ENCODE peak calls at places on chromosomes 12 and 14, in ten cellular contexts. One of them, this sample, is unnamed.
A peak's percentile ranks its signal among the peaks of the same experiment; 100 is the strongest.

GRCh38 chr12:97309921-97310320 is 152.7 kb upstream of the RMST start:
- DNase-seq in Jurkat, Clone E6-1: no peak
- DNase-seq in KG1: no peak
- DNase-seq in OCI-LY7: no peak
- DNase-seq in endothelial cell: no peak
- DNase-seq in naive B cell: no peak
- DNase-seq in HepG2: no peak
- DNase-seq in progenitor cell of endocrine pancreas: no peak
- DNase-seq in Caki2: no peak
- DNase-seq in HL-60: no peak
- DNase-seq in this sample: no peak

GRCh38 chr12:25590021-25590721 is 37.1 kb upstream of the LMNTD1 start:
- DNase-seq in HL-60: no peak
- DNase-seq in naive B cell: no peak
- DNase-seq in HepG2: no peak
- DNase-seq in OCI-LY7: no peak
- DNase-seq in progenitor cell of endocrine pancreas: no peak
- DNase-seq in endothelial cell: no peak
- DNase-seq in KG1: peak; percentile 31
- DNase-seq in Caki2: no peak
- DNase-seq in Jurkat, Clone E6-1: peak; percentile 75
- DNase-seq in this sample: no peak

GRCh38 chr12:93183940-93184663 is 193.6 kb upstream of the NUDT4 start:
- DNase-seq in HepG2: no peak
- DNase-seq in Jurkat, Clone E6-1: peak; percentile 42
- DNase-seq in naive B cell: peak; percentile 54
- DNase-seq in OCI-LY7: peak; percentile 70
- DNase-seq in KG1: peak; percentile 87
- DNase-seq in HL-60: peak; percentile 91
- DNase-seq in endothelial cell: no peak
- DNase-seq in Caki2: no peak
- DNase-seq in progenitor cell of endocrine pancreas: no peak
- DNase-seq in this sample: no peak

GRCh38 chr12:77152623-77153193 is 87.3 kb upstream of the E2F7 start:
- DNase-seq in OCI-LY7: no peak
- DNase-seq in KG1: no peak
- DNase-seq in Caki2: peak; percentile 9
- DNase-seq in HL-60: no peak
- DNase-seq in naive B cell: no peak
- DNase-seq in progenitor cell of endocrine pancreas: no peak
- DNase-seq in HepG2: peak; percentile 5
- DNase-seq in endothelial cell: no peak
- DNase-seq in Jurkat, Clone E6-1: peak; percentile 1
- DNase-seq in this sample: peak; percentile 5

GRCh38 chr12:462936-463705 is 3.4 kb downstream of the B4GALNT3 start:
- DNase-seq in OCI-LY7: no peak
- DNase-seq in KG1: no peak
- DNase-seq in Jurkat, Clone E6-1: no peak
- DNase-seq in HepG2: no peak
- DNase-seq in HL-60: no peak
- DNase-seq in naive B cell: no peak
- DNase-seq in progenitor cell of endocrine pancreas: no peak
- DNase-seq in endothelial cell: no peak
- DNase-seq in Caki2: no peak
- DNase-seq in this sample: no peak

GRCh38 chr14:58574623-58575022 is 63.1 kb upstream of the DACT1 start:
- DNase-seq in Caki2: no peak
- DNase-seq in progenitor cell of endocrine pancreas: no peak
- DNase-seq in endothelial cell: no peak
- DNase-seq in naive B cell: no peak
- DNase-seq in HL-60: no peak
- DNase-seq in OCI-LY7: no peak
- DNase-seq in HepG2: no peak
- DNase-seq in Jurkat, Clone E6-1: no peak
- DNase-seq in KG1: no peak
- DNase-seq in this sample: no peak

GRCh38 chr14:58815781-58816297 is 178.1 kb downstream of the DACT1 start:
- DNase-seq in KG1: no peak
- DNase-seq in HepG2: no peak
- DNase-seq in naive B cell: no peak
- DNase-seq in HL-60: no peak
- DNase-seq in OCI-LY7: no peak
- DNase-seq in endothelial cell: no peak
- DNase-seq in Caki2: no peak
- DNase-seq in progenitor cell of endocrine pancreas: no peak
- DNase-seq in Jurkat, Clone E6-1: no peak
- DNase-seq in this sample: no peak

GRCh38 chr12:20109667-20110066 is 258.7 kb upstream of the PDE3A start:
- DNase-seq in endothelial cell: no peak
- DNase-seq in progenitor cell of endocrine pancreas: no peak
- DNase-seq in OCI-LY7: no peak
- DNase-seq in Caki2: no peak
- DNase-seq in naive B cell: no peak
- DNase-seq in HL-60: no peak
- DNase-seq in HepG2: no peak
- DNase-seq in KG1: no peak
- DNase-seq in Jurkat, Clone E6-1: no peak
- DNase-seq in this sample: no peak

GRCh38 chr14:22095845-22096510 is 422.4 kb upstream of the OR4E1 start:
- DNase-seq in OCI-LY7: no peak
- DNase-seq in HepG2: peak; percentile 29
- DNase-seq in Caki2: no peak
- DNase-seq in progenitor cell of endocrine pancreas: no peak
- DNase-seq in KG1: peak; percentile 26
- DNase-seq in endothelial cell: no peak
- DNase-seq in HL-60: no peak
- DNase-seq in Jurkat, Clone E6-1: no peak
- DNase-seq in naive B cell: no peak
- DNase-seq in this sample: no peak

GRCh38 chr12:46946137-46946536 is 120.3 kb upstream of the SLC38A4 start:
- DNase-seq in HepG2: no peak
- DNase-seq in endothelial cell: no peak
- DNase-seq in progenitor cell of endocrine pancreas: no peak
- DNase-seq in Caki2: no peak
- DNase-seq in HL-60: no peak
- DNase-seq in KG1: no peak
- DNase-seq in naive B cell: no peak
- DNase-seq in OCI-LY7: no peak
- DNase-seq in Jurkat, Clone E6-1: no peak
- DNase-seq in this sample: no peak

GRCh38 chr12:31594681-31595080 is 3.7 kb upstream of the DENND5B start:
- DNase-seq in OCI-LY7: no peak
- DNase-seq in progenitor cell of endocrine pancreas: no peak
- DNase-seq in naive B cell: no peak
- DNase-seq in endothelial cell: no peak
- DNase-seq in HL-60: no peak
- DNase-seq in KG1: no peak
- DNase-seq in Caki2: no peak
- DNase-seq in HepG2: no peak
- DNase-seq in Jurkat, Clone E6-1: no peak
- DNase-seq in this sample: no peak

GRCh38 chr12:47034661-47035060 is 44.8 kb upstream of the PCED1B start:
- DNase-seq in HL-60: no peak
- DNase-seq in naive B cell: no peak
- DNase-seq in endothelial cell: no peak
- DNase-seq in OCI-LY7: no peak
- DNase-seq in Caki2: no peak
- DNase-seq in HepG2: no peak
- DNase-seq in KG1: no peak
- DNase-seq in Jurkat, Clone E6-1: no peak
- DNase-seq in progenitor cell of endocrine pancreas: no peak
- DNase-seq in this sample: no peak

GRCh38 chr12:80056845-80057244 is 42.5 kb upstream of the OTOGL start:
- DNase-seq in HepG2: no peak
- DNase-seq in OCI-LY7: no peak
- DNase-seq in Jurkat, Clone E6-1: no peak
- DNase-seq in Caki2: peak; percentile 19
- DNase-seq in endothelial cell: no peak
- DNase-seq in HL-60: no peak
- DNase-seq in naive B cell: no peak
- DNase-seq in progenitor cell of endocrine pancreas: no peak
- DNase-seq in KG1: no peak
- DNase-seq in this sample: no peak

GRCh38 chr12:57775563-57776246 is 3.3 kb downstream of the EEF1AKMT3 start:
- DNase-seq in Jurkat, Clone E6-1: no peak
- DNase-seq in OCI-LY7: peak; percentile 44
- DNase-seq in naive B cell: no peak
- DNase-seq in endothelial cell: no peak
- DNase-seq in HepG2: no peak
- DNase-seq in KG1: no peak
- DNase-seq in progenitor cell of endocrine pancreas: no peak
- DNase-seq in HL-60: peak; percentile 47
- DNase-seq in Caki2: no peak
- DNase-seq in this sample: no peak

GRCh38 chr12:16726879-16727278 is 120.9 kb upstream of the LMO3 start:
- DNase-seq in Jurkat, Clone E6-1: no peak
- DNase-seq in Caki2: peak; percentile 64
- DNase-seq in progenitor cell of endocrine pancreas: no peak
- DNase-seq in KG1: no peak
- DNase-seq in endothelial cell: no peak
- DNase-seq in naive B cell: no peak
- DNase-seq in HL-60: no peak
- DNase-seq in HepG2: no peak
- DNase-seq in OCI-LY7: no peak
- DNase-seq in this sample: no peak

GRCh38 chr12:49187184-49187583 is 1.7 kb downstream of the TUBA1A start:
- DNase-seq in KG1: no peak
- DNase-seq in Jurkat, Clone E6-1: no peak
- DNase-seq in HepG2: no peak
- DNase-seq in Caki2: no peak
- DNase-seq in endothelial cell: no peak
- DNase-seq in OCI-LY7: no peak
- DNase-seq in progenitor cell of endocrine pancreas: no peak
- DNase-seq in naive B cell: no peak
- DNase-seq in HL-60: no peak
- DNase-seq in this sample: no peak

GRCh38 chr14:33323979-33324378 is 385.3 kb downstream of the NPAS3 start:
- DNase-seq in naive B cell: no peak
- DNase-seq in OCI-LY7: no peak
- DNase-seq in KG1: no peak
- DNase-seq in HL-60: no peak
- DNase-seq in progenitor cell of endocrine pancreas: no peak
- DNase-seq in HepG2: no peak
- DNase-seq in Caki2: no peak
- DNase-seq in Jurkat, Clone E6-1: no peak
- DNase-seq in endothelial cell: no peak
- DNase-seq in this sample: no peak

GRCh38 chr12:9707864-9708808 is 24.8 kb downstream of the CLECL1 start:
- DNase-seq in KG1: peak; percentile 59
- DNase-seq in Jurkat, Clone E6-1: peak; percentile 65
- DNase-seq in HepG2: peak; percentile 31
- DNase-seq in HL-60: peak; percentile 36
- DNase-seq in naive B cell: peak; percentile 53
- DNase-seq in Caki2: peak; percentile 19
- DNase-seq in endothelial cell: peak; percentile 48
- DNase-seq in progenitor cell of endocrine pancreas: peak; percentile 35
- DNase-seq in OCI-LY7: peak; percentile 84
- DNase-seq in this sample: peak; percentile 54

GRCh38 chr12:75917083-75917482 is 114.5 kb downstream of the PHLDA1 start:
- DNase-seq in naive B cell: peak; percentile 35
- DNase-seq in endothelial cell: no peak
- DNase-seq in Caki2: no peak
- DNase-seq in HL-60: no peak
- DNase-seq in KG1: no peak
- DNase-seq in Jurkat, Clone E6-1: no peak
- DNase-seq in OCI-LY7: peak; percentile 76
- DNase-seq in progenitor cell of endocrine pancreas: no peak
- DNase-seq in HepG2: no peak
- DNase-seq in this sample: no peak

GRCh38 chr14:91918159-91918883 is 29.2 kb downstream of the FBLN5 start:
- DNase-seq in HepG2: no peak
- DNase-seq in endothelial cell: no peak
- DNase-seq in OCI-LY7: no peak
- DNase-seq in HL-60: no peak
- DNase-seq in Jurkat, Clone E6-1: no peak
- DNase-seq in progenitor cell of endocrine pancreas: no peak
- DNase-seq in KG1: no peak
- DNase-seq in naive B cell: no peak
- DNase-seq in Caki2: no peak
- DNase-seq in this sample: no peak

GRCh38 chr14:89386214-89386886 is 30.7 kb downstream of the FOXN3 start:
- DNase-seq in Caki2: no peak
- DNase-seq in OCI-LY7: no peak
- DNase-seq in HepG2: no peak
- DNase-seq in progenitor cell of endocrine pancreas: no peak
- DNase-seq in HL-60: no peak
- DNase-seq in naive B cell: no peak
- DNase-seq in Jurkat, Clone E6-1: no peak
- DNase-seq in endothelial cell: no peak
- DNase-seq in KG1: no peak
- DNase-seq in this sample: no peak

GRCh38 chr14:106883218-106883692 is 1356.9 kb downstream of the TMEM121 start:
- DNase-seq in progenitor cell of endocrine pancreas: no peak
- DNase-seq in endothelial cell: no peak
- DNase-seq in naive B cell: no peak
- DNase-seq in HL-60: no peak
- DNase-seq in Jurkat, Clone E6-1: peak; percentile 49
- DNase-seq in HepG2: peak; percentile 39
- DNase-seq in OCI-LY7: peak; percentile 31
- DNase-seq in KG1: no peak
- DNase-seq in Caki2: peak; percentile 40
- DNase-seq in this sample: no peak

GRCh38 chr12:104729610-104730446 is 228.3 kb downstream of the SLC41A2 start:
- DNase-seq in HepG2: no peak
- DNase-seq in progenitor cell of endocrine pancreas: no peak
- DNase-seq in Caki2: no peak
- DNase-seq in Jurkat, Clone E6-1: no peak
- DNase-seq in KG1: no peak
- DNase-seq in naive B cell: no peak
- DNase-seq in HL-60: no peak
- DNase-seq in OCI-LY7: no peak
- DNase-seq in endothelial cell: no peak
- DNase-seq in this sample: no peak

GRCh38 chr12:77133566-77133965 is 68.2 kb upstream of the E2F7 start:
- DNase-seq in HepG2: peak; percentile 4
- DNase-seq in KG1: no peak
- DNase-seq in OCI-LY7: peak; percentile 39
- DNase-seq in naive B cell: no peak
- DNase-seq in endothelial cell: peak; percentile 71
- DNase-seq in Caki2: peak; percentile 47
- DNase-seq in progenitor cell of endocrine pancreas: peak; percentile 63
- DNase-seq in Jurkat, Clone E6-1: peak; percentile 42
- DNase-seq in HL-60: no peak
- DNase-seq in this sample: peak; percentile 50

GRCh38 chr12:117671734-117672133 is 297.1 kb downstream of the KSR2 start:
- DNase-seq in Caki2: no peak
- DNase-seq in HepG2: peak; percentile 5
- DNase-seq in endothelial cell: peak; percentile 71
- DNase-seq in OCI-LY7: peak; percentile 11
- DNase-seq in KG1: no peak
- DNase-seq in HL-60: peak; percentile 3
- DNase-seq in Jurkat, Clone E6-1: peak; percentile 19
- DNase-seq in naive B cell: no peak
- DNase-seq in progenitor cell of endocrine pancreas: peak; percentile 16
- DNase-seq in this sample: peak; percentile 66

GRCh38 chr14:69712637-69713088 is 54.3 kb upstream of the SRSF5 start:
- DNase-seq in HepG2: no peak
- DNase-seq in KG1: no peak
- DNase-seq in HL-60: no peak
- DNase-seq in OCI-LY7: no peak
- DNase-seq in Jurkat, Clone E6-1: no peak
- DNase-seq in endothelial cell: no peak
- DNase-seq in Caki2: no peak
- DNase-seq in naive B cell: no peak
- DNase-seq in progenitor cell of endocrine pancreas: no peak
- DNase-seq in this sample: no peak

GRCh38 chr12:45348311-45348710 is 132.4 kb downstream of the ANO6 start:
- DNase-seq in endothelial cell: no peak
- DNase-seq in HL-60: no peak
- DNase-seq in KG1: no peak
- DNase-seq in HepG2: no peak
- DNase-seq in Jurkat, Clone E6-1: no peak
- DNase-seq in progenitor cell of endocrine pancreas: no peak
- DNase-seq in naive B cell: no peak
- DNase-seq in Caki2: no peak
- DNase-seq in OCI-LY7: no peak
- DNase-seq in this sample: no peak

This sample was measured in iPS DF 6.9.